ENCODE peak calls at places on chromosomes 16 and 17, in ten cellular contexts. A, B, R, W, S, O, M, H, T and N are unnamed samples. For H3K36me3 and H3K4me1, the result is how much of the 10 kb centered on the place peaks cover.

GRCh38 chr17:15475620-15476354 is 8.4 kb upstream of the CDRT4 start:
- DNase-seq in A (peak), B (peak), R (peak), W (no peak), S (no peak), O (no peak), M (no peak), H (no peak), T (no peak), N (no peak)

GRCh38 chr17:64580384-64581307 is 73.9 kb downstream of the CEP95 start:
- DNase-seq in A (no peak), B (no peak), R (no peak), W (no peak), S (no peak), O (no peak), M (no peak), H (no peak), T (no peak), N (no peak)

GRCh38 chr16:84670063-84670462 is 21.8 kb downstream of the KLHL36 start:
- DNase-seq in A (no peak), B (no peak), R (no peak), W (no peak), S (no peak), O (no peak), M (no peak), H (no peak), T (peak), N (no peak)

GRCh38 chr16:9647981-9648701 is 534.1 kb downstream of the GRIN2A start:
- DNase-seq in A (no peak), B (no peak), R (peak), W (no peak), S (no peak), O (no peak), M (no peak), H (no peak), T (no peak), N (peak)

GRCh38 chr17:57004944-57005579 is 27.1 kb downstream of the SCPEP1 start:
- DNase-seq in A (no peak), B (no peak), R (no peak), W (no peak), S (no peak), O (no peak), M (no peak), H (no peak), T (no peak), N (no peak)

GRCh38 chr16:53084141-53084541 is 29.4 kb downstream of the CHD9 start:
- DNase-seq in A (no peak), B (no peak), R (no peak), W (no peak), S (no peak), O (no peak), M (no peak), H (no peak), T (no peak), N (no peak)

GRCh38 chr16:19743816-19744159 is 25.7 kb downstream of the IQCK start:
- DNase-seq in A (peak), B (no peak), R (no peak), W (no peak), S (no peak), O (no peak), M (no peak), H (no peak), T (no peak), N (no peak)

GRCh38 chr16:2981899-2982250 is 1.6 kb upstream of the PKMYT1 start:
- DNase-seq in A (no peak), B (no peak), R (no peak), W (no peak), S (no peak), O (no peak), M (no peak), H (no peak), T (peak), N (no peak)

GRCh38 chr16:87062569-87063442 is 254.4 kb downstream of the C16orf95 start:
- DNase-seq in A (peak), B (peak), R (peak), W (no peak), S (peak), O (peak), M (peak), H (peak), T (no peak), N (no peak)

GRCh38 chr16:24151482-24151939 is 104.6 kb upstream of the CACNG3 start:
- DNase-seq in A (peak), B (no peak), R (no peak), W (no peak), S (no peak), O (no peak), M (no peak), H (no peak), T (no peak), N (no peak)
- H3K36me3 ChIP-seq in A (under half), B (under half), R (under half), W (under half), S (under half), O (under half), M (under half), H (under half), T (under half), N (under half)

DNA sequence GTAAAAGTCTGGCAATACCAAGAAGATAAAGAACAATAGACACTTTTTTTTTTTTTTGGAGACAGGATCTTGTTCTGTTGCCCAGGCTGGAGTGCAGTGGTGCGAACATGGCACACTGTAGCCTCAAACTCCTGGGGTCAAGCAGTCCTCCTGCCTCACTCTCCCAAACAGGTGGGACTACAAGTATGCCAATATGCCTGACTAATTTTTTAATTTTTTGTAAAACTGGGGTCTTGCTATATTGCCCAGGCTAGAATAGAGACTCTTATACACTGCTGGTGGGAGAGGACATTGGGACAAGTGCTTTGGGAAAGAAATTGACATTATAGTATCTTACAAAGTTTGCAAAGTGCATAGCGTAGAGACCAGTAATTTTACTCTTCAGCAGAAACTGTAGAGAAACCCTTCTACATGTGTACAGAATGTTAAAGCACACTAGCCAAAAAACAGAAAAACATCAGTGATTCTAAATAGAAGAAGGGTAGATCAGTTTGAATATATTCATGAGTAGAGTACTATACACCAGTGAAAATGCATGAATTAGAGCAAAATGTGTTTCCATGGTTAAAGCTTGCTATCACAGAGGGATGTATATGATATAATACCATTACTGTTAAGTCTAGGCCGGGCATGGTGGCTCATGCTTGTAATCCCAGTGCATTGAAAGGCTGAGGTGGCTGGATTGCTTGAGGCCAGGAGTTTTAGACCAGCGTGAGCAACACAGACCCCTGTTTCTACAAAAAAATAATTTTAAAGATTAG is 7.0 kb upstream of the EFNB3 start:
- DNase-seq in A (no peak), B (no peak), R (no peak), W (no peak), S (no peak), O (peak), M (no peak), H (no peak), T (no peak), N (no peak)
- H3K4me1 ChIP-seq in A (under half), B (under half), R (under half), W (under half), S (under half), O (under half), M (under half), H (under half), T (under half), N (under half)

GRCh38 chr17:13031718-13032350 is 14.0 kb upstream of the ELAC2 start:
- DNase-seq in A (peak), B (peak), R (peak), W (peak), S (peak), O (peak), M (peak), H (no peak), T (no peak), N (peak)
- H3K4me3 ChIP-seq in A (no peak), B (no peak), R (no peak), W (no peak), S (no peak), O (no peak), M (no peak), H (no peak), T (no peak), N (no peak)

GRCh38 chr17:38786372-38786771 is 13.0 kb downstream of the PIP4K2B start:
- DNase-seq in A (no peak), B (no peak), R (no peak), W (no peak), S (no peak), O (no peak), M (no peak), H (no peak), T (no peak), N (no peak)

GRCh38 chr17:38779965-38780752 is 19.2 kb downstream of the PIP4K2B start:
- DNase-seq in A (no peak), B (no peak), R (no peak), W (no peak), S (no peak), O (no peak), M (no peak), H (no peak), T (no peak), N (no peak)

GRCh38 chr17:38777641-38778250 is 21.6 kb downstream of the PIP4K2B start:
- DNase-seq in A (peak), B (no peak), R (no peak), W (no peak), S (no peak), O (no peak), M (no peak), H (no peak), T (no peak), N (no peak)

GRCh38 chr17:38789185-38789584 is 10.2 kb downstream of the PIP4K2B start:
- DNase-seq in A (peak), B (peak), R (no peak), W (no peak), S (no peak), O (no peak), M (no peak), H (no peak), T (no peak), N (no peak)

DNA sequence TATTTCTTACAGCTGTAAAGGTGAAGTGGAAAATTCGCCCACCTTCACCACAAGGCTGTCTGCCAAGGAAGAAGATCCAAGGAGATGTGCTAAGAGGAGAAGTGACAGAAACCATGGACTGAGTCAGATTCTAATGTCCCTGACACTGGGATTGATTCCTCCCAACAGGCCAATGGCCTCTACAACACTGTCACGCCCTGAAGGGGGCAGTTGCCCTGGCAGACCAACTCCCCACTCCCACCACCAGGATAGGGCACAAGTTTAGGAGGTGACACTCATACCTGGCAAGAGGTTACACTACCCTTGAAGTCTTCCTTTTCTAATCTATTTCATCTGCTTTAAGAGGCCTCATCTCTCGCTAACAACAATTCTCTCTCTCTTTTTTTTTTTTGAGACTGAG is 16.1 kb downstream of the PIP4K2B start:
- DNase-seq in A (no peak), B (no peak), R (no peak), W (no peak), S (no peak), O (no peak), M (no peak), H (no peak), T (no peak), N (no peak)
- H3K36me3 ChIP-seq in A (half or more), B (under half), R (half or more), W (under half), S (half or more), O (under half), M (half or more), H (half or more), T (half or more), N (under half)